ENCODE peak calls at places on chromosomes 16 and 17, in seven cellular contexts. L is fibroblast of lung; A is EH; G is activated CD4-positive, alpha-beta T cell treated with anti-CD3 and anti-CD28 coated beads for 48 hours; H is HS-5; Z is effector memory CD8-positive, alpha-beta T cell; N is NCI-H460. E is an unnamed sample.

GRCh38 chr16:2188395-2188794 is 8.0 kb downstream of the CASKIN1 start:
- DNase-seq in L (no peak), A (no peak), G (no peak), H (no peak), Z (no peak), N (no peak), E (no peak)

GRCh38 chr16:85870159-85870558 is 28.8 kb upstream of the IRF8 start:
- DNase-seq in L (no peak), A (no peak), G (no peak), H (no peak), Z (no peak), N (no peak), E (peak)

GRCh38 chr16:77332792-77333191 is 102.0 kb downstream of the ADAMTS18 start:
- DNase-seq in L (no peak), A (no peak), G (no peak), H (no peak), Z (no peak), N (no peak), E (no peak)

GRCh38 chr16:17206712-17207111 is 264.0 kb downstream of the XYLT1 start:
- DNase-seq in L (no peak), A (peak), G (no peak), H (no peak), Z (no peak), N (no peak), E (no peak)

GRCh38 chr17:79055197-79055596 is 19.4 kb upstream of the ENGASE start:
- DNase-seq in L (no peak), A (no peak), G (no peak), H (no peak), Z (no peak), N (no peak), E (no peak)

GRCh38 chr17:61307905-61308886 is 91.4 kb upstream of the TBX2 start:
- DNase-seq in L (peak), A (peak), G (no peak), H (peak), Z (no peak), N (no peak), E (no peak)

GRCh38 chr16:72124761-72125634 is 31.4 kb downstream of the DHX38 start:
- DNase-seq in L (peak), A (peak), G (peak), H (peak), Z (peak), N (peak), E (peak)

GRCh38 chr17:78408476-78409020 is 30.1 kb downstream of the PGS1 start:
- DNase-seq in L (no peak), A (no peak), G (no peak), H (no peak), Z (no peak), N (no peak), E (no peak)

GRCh38 chr16:89921699-89922476 is 1.3 kb upstream of the TUBB3 start:
- DNase-seq in L (peak), A (peak), G (no peak), H (no peak), Z (no peak), N (peak), E (no peak)

GRCh38 chr16:28067604-28068382 is 4.3 kb upstream of the GSG1L start:
- DNase-seq in L (peak), A (peak), G (no peak), H (peak), Z (no peak), N (no peak), E (peak)

GRCh38 chr17:1294157-1294717 is 14.8 kb downstream of the TRARG1 start:
- DNase-seq in L (no peak), A (no peak), G (peak), H (no peak), Z (peak), N (no peak), E (no peak)

GRCh38 chr16:69935278-69935711 is 15.8 kb upstream of the CLEC18A start:
- DNase-seq in L (peak), A (no peak), G (no peak), H (no peak), Z (no peak), N (no peak), E (no peak)

GRCh38 chr16:1639840-1640239 is 27.7 kb downstream of the CRAMP1 start:
- DNase-seq in L (no peak), A (no peak), G (no peak), H (no peak), Z (no peak), N (no peak), E (no peak)

GRCh38 chr17:30091166-30091670 is 25.4 kb upstream of the NSRP1 start:
- DNase-seq in L (peak), A (no peak), G (no peak), H (no peak), Z (no peak), N (no peak), E (no peak)

GRCh38 chr16:9836118-9836736 is 346.0 kb downstream of the GRIN2A start:
- DNase-seq in L (peak), A (peak), G (no peak), H (no peak), Z (no peak), N (peak), E (no peak)

GRCh38 chr17:12463102-12463501 is 202.6 kb upstream of the MYOCD start:
- DNase-seq in L (peak), A (peak), G (no peak), H (peak), Z (no peak), N (no peak), E (no peak)

GRCh38 chr16:30775381-30776099 is 11.5 kb downstream of the ZNF629 start:
- DNase-seq in L (peak), A (peak), G (peak), H (peak), Z (peak), N (peak), E (peak)

GRCh38 chr17:43832976-43833829 is at the start of gene MPP3:
- DNase-seq in L (peak), A (peak), G (peak), H (peak), Z (peak), N (peak), E (no peak)

GRCh38 chr16:72312862-72313261 is 140.9 kb upstream of the PMFBP1 start:
- DNase-seq in L (peak), A (peak), G (no peak), H (no peak), Z (no peak), N (no peak), E (no peak)

GRCh38 chr16:81996664-81997529 is 14.4 kb downstream of the SDR42E1 start:
- DNase-seq in L (peak), A (peak), G (no peak), H (peak), Z (no peak), N (peak), E (peak)

GRCh38 chr17:28268610-28269313 is 50.2 kb upstream of the TMEM97 start:
- DNase-seq in L (no peak), A (no peak), G (no peak), H (no peak), Z (no peak), N (no peak), E (no peak)

GRCh38 chr17:58332720-58333395 is 4.3 kb upstream of the TSPOAP1 start:
- DNase-seq in L (no peak), A (no peak), G (peak), H (no peak), Z (no peak), N (no peak), E (no peak)

E was measured in dermis microvascular lymphatic vessel endothelial cell.